ENCODE peak calls at places on chromosomes 3 and 15, in ten cellular contexts. W is stimulated activated CD8-positive, alpha-beta memory T cell treated with anti-CD3 and anti-CD28 coated beads, Interleukin-12 subunit alpha, Interleukin-12 subunit beta, amount 100 ng/mL, for 4 hours; F is stomach; G is WERI-Rb-1; P is IMR-90; Z is iPS-NIHi11; X is ascending aorta; V is MV-4-11; I is stimulated activated CD4-positive, alpha-beta T cell treated with anti-CD3 and anti-CD28 coated beads, Interleukin-1b, Interleukin-23, amount 100 ng/mL, for 4 hours; D is left ventricle myocardium superior. R is an unnamed sample.
A peak's percentile ranks its signal among the peaks of the same experiment; 100 is the strongest.

GRCh38 chr3:9158865-9159630 is 90.4 kb downstream of the SRGAP3 start:
- DNase-seq in W (no peak), F (no peak), G (peak; percentile 57), P (no peak), Z (no peak), X (no peak), V (no peak), I (no peak), D (no peak), R (no peak)

GRCh38 chr3:113533534-113533892 is 1.2 kb downstream of the SIDT1 start:
- DNase-seq in W (no peak), F (no peak), G (no peak), P (no peak), Z (no peak), X (no peak), V (no peak), I (no peak), D (no peak), R (no peak)

GRCh38 chr3:175573226-175573625 is 714.1 kb downstream of the NAALADL2 start:
- DNase-seq in W (no peak), F (no peak), G (no peak), P (no peak), Z (no peak), X (no peak), V (no peak), I (no peak), D (no peak), R (no peak)

GRCh38 chr3:61541694-61542093 is 19.7 kb upstream of the PTPRG start:
- DNase-seq in W (no peak), F (no peak), G (peak; percentile 53), P (no peak), Z (no peak), X (no peak), V (no peak), I (no peak), D (no peak), R (no peak)

GRCh38 chr15:62569460-62570404 is 404.6 kb upstream of the C2CD4B start:
- DNase-seq in W (no peak), F (peak; percentile 92), G (no peak), P (peak; percentile 96), Z (no peak), X (no peak), V (peak; percentile 70), I (no peak), D (peak; percentile 80), R (peak; percentile 87)

GRCh38 chr3:17500618-17501017 is 241.8 kb downstream of the TBC1D5 start:
- DNase-seq in W (no peak), F (no peak), G (no peak), P (peak; percentile 36), Z (no peak), X (no peak), V (peak; percentile 47), I (no peak), D (no peak), R (peak; percentile 36)

GRCh38 chr15:67715166-67715565 is 110.1 kb upstream of the SKOR1 start:
- DNase-seq in W (no peak), F (no peak), G (no peak), P (no peak), Z (no peak), X (no peak), V (no peak), I (no peak), D (no peak), R (no peak)

GRCh38 chr3:77467702-77468407 is 428.0 kb downstream of the ROBO2 start:
- DNase-seq in W (no peak), F (peak; percentile 66), G (no peak), P (no peak), Z (no peak), X (no peak), V (no peak), I (no peak), D (peak; percentile 31), R (peak; percentile 36)

GRCh38 chr3:152321321-152321720 is 52.6 kb downstream of the MBNL1 start:
- DNase-seq in W (no peak), F (no peak), G (no peak), P (no peak), Z (no peak), X (no peak), V (no peak), I (no peak), D (no peak), R (no peak)

R was measured in astrocyte of the hippocampus.